ENCODE peak calls at places on chromosomes 4 and X, in four cellular contexts. I is IMR-90, M is HepG2, E is A549. R is an unnamed sample.

GRCh38 chrX:1932231-1932630 is 317.4 kb downstream of the ASMT start:
- DNase-seq in E (no peak), I (no peak), M (no peak), R (no peak)

GRCh38 chrX:135185795-135186443 is 14.7 kb upstream of the CT55 start:
- DNase-seq in I (peak; percentile 46), M (peak; percentile 36), E (peak; percentile 34), R (peak; percentile 25)

GRCh38 chr4:80295331-80295730 is 28.9 kb downstream of the FGF5 start:
- DNase-seq in E (no peak), I (no peak), M (no peak), R (no peak)

GRCh38 chr4:83112678-83113428 is 1.7 kb downstream of the PLAC8 start:
- DNase-seq in I (peak; percentile 12), M (peak; percentile 58), E (no peak), R (no peak)

GRCh38 chrX:93673056-93673868 is at the start of gene NAP1L3:
- DNase-seq in M (peak; percentile 5), I (peak; percentile 44), E (peak; percentile 23), R (peak; percentile 44)

GRCh38 chr4:82421796-82422560 is 8.3 kb downstream of the HNRNPDL start:
- DNase-seq in I (no peak), E (no peak), M (no peak), R (no peak)

GRCh38 chrX:40176979-40177430 is 79.2 kb upstream of the BCOR start:
- DNase-seq in I (no peak), M (peak; percentile 50), E (no peak), R (peak; percentile 44)

GRCh38 chr4:90127223-90127705 is at the start of gene CCSER1:
- DNase-seq in E (no peak), M (no peak), I (peak; percentile 1), R (peak; percentile 72)

GRCh38 chr4:140724780-140725179 is 31.4 kb downstream of the TBC1D9 start:
- DNase-seq in E (no peak), M (no peak), I (peak; percentile 11), R (no peak)

GRCh38 chrX:703466-704210 is 73.0 kb downstream of the SHOX start:
- DNase-seq in I (no peak), M (no peak), E (no peak), R (no peak)

GRCh38 chr4:183078634-183079033 is 20.4 kb upstream of the WWC2 start:
- DNase-seq in E (no peak), M (no peak), I (no peak), R (no peak)

GRCh38 chrX:15985937-15986336 is 131.3 kb upstream of the AP1S2 start:
- DNase-seq in I (no peak), M (no peak), E (no peak), R (no peak)

GRCh38 chr4:74544655-74545361 is 99.9 kb downstream of the AREG start:
- DNase-seq in M (peak; percentile 24), I (peak; percentile 33), E (no peak), R (no peak)

GRCh38 chr4:3179126-3179706 is 69.7 kb upstream of the MSANTD1 start:
- DNase-seq in I (peak; percentile 41), M (peak; percentile 64), E (no peak), R (no peak)

GRCh38 chr4:83387922-83388676 is 53.5 kb upstream of the HPSE start:
- DNase-seq in I (no peak), E (no peak), M (no peak), R (no peak)

GRCh38 chr4:132346016-132346415 is 803.1 kb upstream of the PCDH10 start:
- DNase-seq in M (no peak), I (no peak), E (no peak), R (no peak)
- TF ChIP-seq MAFK in M (no peak), I (no peak), E (no peak), R (no peak)

GRCh38 chr4:119286377-119287002 is 35.4 kb downstream of the FABP2 start:
- DNase-seq in E (no peak), M (peak; percentile 32), I (peak; percentile 83), R (no peak)
- TF ChIP-seq MAFK in E (no peak), M (no peak), I (no peak), R (no peak)

DNA sequence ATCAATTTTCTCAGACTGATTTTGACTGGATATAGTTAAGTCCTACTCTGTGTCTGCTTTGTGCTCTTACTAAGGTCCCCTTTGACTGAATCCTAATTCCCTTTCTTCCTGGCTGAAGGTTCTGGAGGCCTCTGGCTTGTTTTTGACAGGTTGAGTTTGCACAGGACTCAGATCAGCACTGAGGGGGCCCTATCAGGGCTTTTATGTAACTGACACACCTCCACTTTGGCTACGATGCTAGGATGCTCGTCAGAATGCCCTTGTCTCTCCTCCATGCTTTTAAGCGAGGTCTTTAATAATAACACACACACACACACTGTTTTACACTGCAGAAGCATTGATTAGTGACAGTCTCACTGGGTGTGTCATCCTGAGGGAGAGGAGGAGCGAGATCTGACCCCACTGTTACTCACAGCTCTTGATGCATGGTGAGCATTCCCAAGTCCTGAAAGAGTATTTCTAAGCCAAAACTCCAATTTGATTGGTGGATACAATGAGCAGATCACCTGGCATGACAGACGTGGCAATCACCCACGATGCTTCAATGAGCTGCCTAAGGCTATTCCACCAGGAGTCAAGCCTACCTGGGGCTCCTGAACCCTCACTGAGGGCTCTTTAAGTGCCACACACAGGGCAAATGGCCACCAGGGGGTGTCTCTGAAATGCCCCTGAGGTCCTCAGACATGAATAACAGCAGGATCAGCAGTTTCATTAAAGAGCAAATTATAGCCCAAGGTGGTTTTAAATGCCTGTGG is 130.4 kb upstream of the CPEB2 start:
- DNase-seq in I (no peak), E (no peak), M (peak; percentile 3), R (no peak)
- TF ChIP-seq MAFK in I (peak; percentile 5), E (peak; percentile 84), M (peak; percentile 91), R (peak; percentile 75)

GRCh38 chrX:70504772-70505450 is 60.3 kb downstream of the DLG3 start:
- DNase-seq in I (no peak), E (no peak), M (no peak), R (no peak)

GRCh38 chrX:70508296-70508911 is 63.8 kb downstream of the DLG3 start:
- DNase-seq in I (peak; percentile 8), M (peak; percentile 44), E (no peak), R (no peak)

GRCh38 chrX:70505451-70505841 is 60.8 kb downstream of the DLG3 start:
- DNase-seq in M (no peak), I (no peak), E (no peak), R (no peak)

DNA sequence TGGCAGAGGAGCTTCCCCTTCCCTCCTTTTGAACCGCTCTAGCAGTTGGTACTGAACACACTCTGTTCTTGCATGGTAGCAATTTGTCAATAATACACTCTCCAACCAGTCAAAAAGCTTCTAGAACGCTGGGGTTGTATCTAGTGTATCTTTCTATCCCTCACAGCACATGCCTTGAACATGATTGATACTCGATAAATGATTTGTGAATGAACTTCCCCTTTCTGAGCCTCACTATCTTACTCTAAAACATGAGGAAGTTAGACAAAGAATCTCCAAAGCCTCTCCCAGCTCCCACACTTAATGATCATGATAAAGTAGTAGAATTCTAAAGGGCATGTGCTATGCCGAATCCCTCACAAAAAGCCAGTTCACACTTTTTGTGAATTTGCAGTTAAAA is 64.4 kb downstream of the DLG3 start:
- DNase-seq in E (no peak), M (no peak), I (no peak), R (no peak)
- TF ChIP-seq MAFK in E (no peak), M (no peak), I (no peak), R (no peak)

DNA sequence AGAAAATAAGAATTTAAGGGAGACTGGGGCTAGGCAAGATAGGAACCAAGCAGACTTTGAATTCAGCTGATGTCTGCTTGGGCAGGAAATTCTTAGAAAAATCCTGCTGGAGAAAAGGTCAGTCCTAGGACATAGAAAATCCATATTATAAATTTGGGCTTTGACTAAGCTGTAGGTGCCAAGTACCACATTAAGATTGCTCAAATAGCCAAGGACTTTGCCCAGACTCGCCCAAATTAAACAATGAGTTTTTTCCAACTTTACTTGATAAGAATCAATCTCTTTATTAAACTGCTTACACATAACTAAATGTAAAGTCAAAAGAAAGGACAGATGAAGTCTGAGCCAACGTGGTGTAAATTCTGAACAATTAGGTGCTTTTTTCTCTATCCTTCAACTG is 95.4 kb downstream of the FUNDC1 start:
- DNase-seq in I (no peak), E (no peak), M (no peak), R (no peak)
- TF ChIP-seq MAFK in I (no peak), E (no peak), M (no peak), R (no peak)

DNA sequence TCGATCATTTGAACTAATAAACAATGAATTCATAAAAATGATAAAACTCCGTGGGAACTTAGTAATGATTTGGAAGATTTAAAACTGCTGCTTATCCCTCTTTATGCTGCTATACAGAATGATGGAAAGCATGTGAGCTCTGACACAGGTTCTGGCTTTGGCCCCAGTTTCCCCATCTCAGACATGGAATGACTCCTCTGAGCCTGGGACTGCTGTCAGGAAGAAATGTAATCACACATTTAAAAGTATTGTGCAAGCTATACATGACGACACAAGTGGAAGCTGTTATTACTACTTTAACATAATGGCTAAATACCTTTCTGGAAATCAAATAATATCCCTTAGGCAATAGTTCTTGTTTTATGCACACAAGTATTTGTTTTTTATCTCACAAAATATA is 161.7 kb downstream of the DCHS2 start:
- DNase-seq in E (no peak), M (no peak), I (peak; percentile 24), R (no peak)
- TF ChIP-seq MAFK in E (no peak), M (no peak), I (no peak), R (no peak)

GRCh38 chr4:122224348-122224747 is 72.2 kb downstream of the BLTP1 start:
- DNase-seq in M (no peak), E (peak; percentile 0), I (peak; percentile 22), R (no peak)
- TF ChIP-seq MAFK in M (no peak), E (no peak), I (no peak), R (no peak)

GRCh38 chr4:185700048-185700447 is 111.9 kb downstream of the SORBS2 start:
- DNase-seq in E (no peak), I (no peak), M (no peak), R (no peak)
- TF ChIP-seq MAFK in E (no peak), I (no peak), M (no peak), R (no peak)